ENCODE peak calls at places on chromosomes 5 and 9, in eight cellular contexts. T, I, U, O, P, E, J and B are unnamed samples.

GRCh38 chr9:36007309-36007708 is 29.4 kb upstream of the RECK start:
- DNase-seq in T (no peak), I (no peak), U (no peak), O (no peak), P (no peak), E (no peak), J (no peak), B (no peak)

GRCh38 chr5:111511174-111512025 is 935 bp downstream of the STARD4 start:
- DNase-seq in T (no peak), I (no peak), U (no peak), O (no peak), P (no peak), E (no peak), J (no peak), B (no peak)

GRCh38 chr5:160287378-160288051 is 24.8 kb downstream of the CCNJL start:
- DNase-seq in T (no peak), I (no peak), U (no peak), O (peak), P (no peak), E (no peak), J (peak), B (peak)

GRCh38 chr9:98854206-98854756 is 46.8 kb downstream of the GALNT12 start:
- DNase-seq in T (no peak), I (no peak), U (no peak), O (no peak), P (no peak), E (no peak), J (no peak), B (no peak)

GRCh38 chr5:18220631-18221030 is 586.4 kb downstream of the TAF11L14 start:
- DNase-seq in T (no peak), I (no peak), U (no peak), O (no peak), P (no peak), E (no peak), J (no peak), B (no peak)

GRCh38 chr5:154849791-154850201 is 607 bp downstream of the FAXDC2 start:
- DNase-seq in T (no peak), I (no peak), U (peak), O (no peak), P (no peak), E (no peak), J (no peak), B (no peak)

GRCh38 chr5:94830520-94830919 is 212.1 kb downstream of the SLF1 start:
- DNase-seq in T (peak), I (no peak), U (peak), O (no peak), P (no peak), E (no peak), J (no peak), B (peak)

GRCh38 chr5:95709967-95710650 is 21.0 kb upstream of the RHOBTB3 start:
- DNase-seq in T (peak), I (no peak), U (no peak), O (peak), P (peak), E (no peak), J (peak), B (peak)

GRCh38 chr5:1219768-1220100 is 5.4 kb upstream of the SLC6A18 start:
- DNase-seq in T (no peak), I (no peak), U (no peak), O (no peak), P (no peak), E (no peak), J (no peak), B (no peak)

GRCh38 chr9:31394040-31394473 is 990.4 kb upstream of the ACO1 start:
- DNase-seq in T (no peak), I (no peak), U (no peak), O (no peak), P (no peak), E (no peak), J (no peak), B (no peak)

GRCh38 chr5:80763873-80764647 is 109.3 kb upstream of the DHFR start:
- DNase-seq in T (no peak), I (no peak), U (no peak), O (no peak), P (no peak), E (no peak), J (no peak), B (no peak)

GRCh38 chr5:67493676-67494075 is 297.1 kb upstream of the CD180 start:
- DNase-seq in T (peak), I (no peak), U (peak), O (no peak), P (no peak), E (peak), J (no peak), B (peak)

GRCh38 chr5:171272996-171273970 is 35.8 kb upstream of the TLX3 start:
- DNase-seq in T (peak), I (no peak), U (peak), O (no peak), P (no peak), E (no peak), J (no peak), B (peak)

GRCh38 chr5:39187873-39188731 is 31.3 kb downstream of the FYB1 start:
- DNase-seq in T (no peak), I (no peak), U (no peak), O (no peak), P (no peak), E (no peak), J (no peak), B (no peak)

GRCh38 chr5:98779264-98779877 is 5.9 kb downstream of the RGMB start:
- DNase-seq in T (no peak), I (no peak), U (no peak), O (peak), P (no peak), E (no peak), J (no peak), B (no peak)

GRCh38 chr5:66415208-66415607 is 181.0 kb upstream of the MAST4 start:
- DNase-seq in T (peak), I (no peak), U (peak), O (no peak), P (no peak), E (no peak), J (no peak), B (no peak)

GRCh38 chr5:137446611-137447010 is 52.5 kb downstream of the SPOCK1 start:
- DNase-seq in T (no peak), I (no peak), U (no peak), O (no peak), P (no peak), E (no peak), J (no peak), B (no peak)

GRCh38 chr9:94887721-94888120 is 161.2 kb downstream of the AOPEP start:
- DNase-seq in T (no peak), I (no peak), U (no peak), O (no peak), P (no peak), E (peak), J (no peak), B (no peak)

GRCh38 chr5:92980491-92980890 is 600.5 kb downstream of the NR2F1-AS1 start:
- DNase-seq in T (no peak), I (no peak), U (no peak), O (no peak), P (no peak), E (no peak), J (no peak), B (no peak)

GRCh38 chr9:131346559-131346958 is 47.3 kb upstream of the PRRC2B start:
- DNase-seq in T (no peak), I (no peak), U (no peak), O (no peak), P (no peak), E (no peak), J (no peak), B (no peak)

GRCh38 chr9:117116084-117116483 is 298.8 kb downstream of the ASTN2 start:
- DNase-seq in T (no peak), I (peak), U (no peak), O (no peak), P (no peak), E (no peak), J (no peak), B (no peak)

GRCh38 chr5:66947458-66947857 is 249.1 kb downstream of the CD180 start:
- DNase-seq in T (no peak), I (no peak), U (no peak), O (no peak), P (no peak), E (no peak), J (no peak), B (no peak)

GRCh38 chr5:313806-314376 is 7.6 kb upstream of the AHRR start:
- DNase-seq in T (no peak), I (no peak), U (no peak), O (no peak), P (no peak), E (no peak), J (no peak), B (no peak)

GRCh38 chr5:1282139-1282992 is 12.5 kb downstream of the TERT start:
- DNase-seq in T (no peak), I (no peak), U (no peak), O (no peak), P (peak), E (peak), J (peak), B (no peak)

GRCh38 chr5:21919417-21920022 is 933.6 kb downstream of the CDH12 start:
- DNase-seq in T (peak), I (peak), U (peak), O (no peak), P (no peak), E (no peak), J (no peak), B (no peak)

GRCh38 chr5:155082401-155082800 is 68.8 kb downstream of the KIF4B start:
- DNase-seq in T (peak), I (no peak), U (no peak), O (no peak), P (no peak), E (no peak), J (no peak), B (no peak)

GRCh38 chr5:150155258-150156032 is at the start of gene PDGFRB:
- DNase-seq in T (no peak), I (no peak), U (no peak), O (peak), P (peak), E (peak), J (peak), B (peak)

GRCh38 chr9:92481029-92481633 is 1.2 kb downstream of the ASPN start:
- DNase-seq in T (no peak), I (no peak), U (no peak), O (no peak), P (no peak), E (no peak), J (no peak), B (no peak)

GRCh38 chr5:53568868-53569267 is 8.4 kb downstream of the NDUFS4 start:
- DNase-seq in T (no peak), I (no peak), U (no peak), O (no peak), P (no peak), E (no peak), J (no peak), B (no peak)

GRCh38 chr9:79390077-79390673 is 181.6 kb upstream of the TLE4 start:
- DNase-seq in T (no peak), I (no peak), U (no peak), O (no peak), P (no peak), E (no peak), J (no peak), B (no peak)

GRCh38 chr5:158811921-158812320 is 287.8 kb downstream of the EBF1 start:
- DNase-seq in T (no peak), I (no peak), U (no peak), O (no peak), P (no peak), E (no peak), J (no peak), B (no peak)

GRCh38 chr5:82352146-82352791 is 74.1 kb upstream of the RPS23 start:
- DNase-seq in T (no peak), I (no peak), U (no peak), O (no peak), P (no peak), E (no peak), J (no peak), B (no peak)

GRCh38 chr5:136511046-136511445 is 145.7 kb upstream of the TRPC7 start:
- DNase-seq in T (no peak), I (no peak), U (no peak), O (no peak), P (no peak), E (no peak), J (no peak), B (no peak)

GRCh38 chr5:104755806-104756205 is 1193.2 kb upstream of the NUDT12 start:
- DNase-seq in T (no peak), I (no peak), U (no peak), O (no peak), P (no peak), E (no peak), J (no peak), B (no peak)

GRCh38 chr5:95283022-95283615 is 1.8 kb downstream of the MCTP1 start:
- DNase-seq in T (no peak), I (no peak), U (no peak), O (no peak), P (no peak), E (no peak), J (no peak), B (no peak)

GRCh38 chr5:68771747-68772146 is 322.1 kb upstream of the SLC30A5 start:
- DNase-seq in T (no peak), I (no peak), U (no peak), O (no peak), P (no peak), E (no peak), J (no peak), B (no peak)

GRCh38 chr9:93569775-93570174 is 6.6 kb upstream of the PHF2 start:
- DNase-seq in T (no peak), I (no peak), U (peak), O (no peak), P (no peak), E (no peak), J (no peak), B (no peak)

GRCh38 chr9:21027295-21027694 is 4.1 kb downstream of the HACD4 start:
- DNase-seq in T (no peak), I (no peak), U (no peak), O (no peak), P (no peak), E (no peak), J (no peak), B (no peak)

DNA sequence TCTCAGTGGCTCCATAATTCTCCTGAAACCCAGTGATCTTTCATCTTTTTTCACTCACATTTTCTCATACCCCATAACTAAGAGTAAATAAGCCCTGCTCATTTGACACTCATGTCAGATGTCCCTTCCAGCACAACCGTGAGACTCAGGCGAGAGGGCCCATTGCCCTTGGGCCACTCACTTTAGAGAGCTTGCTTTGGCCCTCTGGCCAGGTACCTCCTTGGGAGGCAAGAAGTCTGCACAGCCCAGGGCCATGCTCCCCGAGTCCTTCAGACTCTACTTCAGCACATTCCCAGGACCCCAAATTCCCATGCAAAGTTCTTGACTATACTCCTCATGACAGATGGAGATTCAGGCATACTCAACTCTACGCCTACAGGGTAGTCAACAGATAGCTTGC is 33.6 kb downstream of the RFX3 start:
- DNase-seq in T (no peak), I (no peak), U (no peak), O (no peak), P (no peak), E (no peak), J (no peak), B (no peak)
- TF ChIP-seq POLR2A in T (no peak), I (no peak), U (no peak), O (no peak), P (no peak), E (no peak), J (no peak), B (no peak)

GRCh38 chr5:44426944-44427343 is 37.7 kb upstream of the FGF10 start:
- DNase-seq in T (no peak), I (no peak), U (no peak), O (no peak), P (no peak), E (no peak), J (no peak), B (no peak)
- TF ChIP-seq POLR2A in T (no peak), I (no peak), U (no peak), O (no peak), P (no peak), E (no peak), J (no peak), B (no peak)

GRCh38 chr5:134086215-134086942 is 28.1 kb upstream of the TCF7 start:
- DNase-seq in T (no peak), I (no peak), U (no peak), O (no peak), P (peak), E (no peak), J (no peak), B (no peak)
- TF ChIP-seq POLR2A in T (no peak), I (no peak), U (no peak), O (no peak), P (no peak), E (no peak), J (no peak), B (no peak)

DNA sequence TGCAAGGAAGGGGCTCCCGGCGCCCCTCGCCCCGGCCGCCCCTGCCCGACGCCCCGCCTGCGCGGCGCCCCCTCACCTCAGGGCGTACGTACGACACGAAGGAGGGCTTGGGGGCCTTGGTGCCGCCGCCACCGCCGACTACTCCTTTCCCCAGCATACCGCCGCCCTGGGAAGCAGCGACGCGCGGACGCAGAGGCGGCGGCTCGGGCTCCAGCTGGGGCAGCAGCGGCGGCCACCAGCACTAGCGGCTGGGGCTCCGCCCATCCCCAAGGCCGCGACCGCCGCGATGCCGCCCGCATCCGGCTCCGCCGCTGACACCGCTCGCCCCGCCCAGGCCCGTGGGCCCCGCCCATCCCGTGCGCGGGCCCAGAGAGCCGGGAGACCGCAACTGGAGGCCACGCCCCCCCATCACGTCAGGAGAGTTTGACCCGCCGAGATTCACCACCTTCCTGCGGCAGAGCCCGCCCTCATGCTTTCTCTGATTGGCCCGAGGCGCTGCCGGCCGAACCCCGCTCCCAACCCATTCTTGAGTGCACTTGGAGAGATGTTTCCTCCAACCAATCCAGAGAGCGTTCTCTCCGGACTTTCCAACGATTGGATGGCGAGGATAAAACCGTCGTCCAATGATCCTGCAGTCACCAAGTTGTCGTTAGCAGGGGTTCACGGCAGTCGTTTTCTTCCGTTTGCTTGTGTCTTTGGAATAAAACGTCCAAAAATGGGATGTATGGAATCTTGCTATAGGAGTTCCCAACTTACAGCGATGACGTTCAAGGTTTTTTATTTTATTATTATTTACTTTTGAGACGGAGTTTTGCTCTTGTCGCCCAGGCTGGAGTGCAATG is at the start of gene MTMR12:
- DNase-seq in T (peak), I (peak), U (peak), O (peak), P (peak), E (peak), J (peak), B (peak)
- TF ChIP-seq POLR2A in T (peak), I (peak), U (peak), O (peak), P (peak), E (no peak), J (peak), B (peak)

DNA sequence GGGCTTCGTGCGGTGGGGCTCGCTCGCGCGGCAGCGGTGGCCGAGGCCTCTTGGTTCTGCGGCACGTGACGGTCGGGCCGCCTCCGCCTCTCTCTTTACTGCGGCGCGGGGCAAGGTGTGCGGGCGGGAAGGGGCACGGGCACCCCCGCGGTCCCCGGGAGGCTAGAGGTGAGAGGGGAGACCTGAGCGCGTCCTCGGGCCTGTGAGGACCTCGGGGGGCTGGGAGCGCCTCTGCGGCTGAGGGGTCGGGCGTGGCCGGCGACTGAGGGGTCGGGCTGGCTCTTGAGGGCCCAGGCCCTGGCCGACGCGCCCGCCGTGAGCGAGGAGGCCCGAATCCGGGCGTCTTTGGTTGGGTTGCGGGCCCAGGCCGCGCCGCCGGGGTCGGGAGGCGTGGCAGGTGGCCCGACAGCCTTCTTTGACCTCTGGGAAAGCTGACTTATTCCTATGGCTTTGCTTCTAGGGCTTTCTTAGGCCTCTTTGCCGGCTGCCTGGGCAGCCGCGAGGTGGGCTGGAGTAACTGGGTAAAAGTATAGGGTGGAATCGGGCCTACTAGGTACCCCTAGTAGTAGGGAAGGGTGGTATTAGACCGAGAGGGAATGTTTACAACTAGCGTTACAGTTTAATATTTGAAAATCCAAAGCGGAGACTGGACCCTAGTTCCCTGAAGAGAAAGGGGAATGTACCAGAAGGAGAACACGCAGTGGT is at the start of gene CANX:
- DNase-seq in T (no peak), I (no peak), U (no peak), O (no peak), P (no peak), E (no peak), J (no peak), B (no peak)
- TF ChIP-seq POLR2A in T (peak), I (peak), U (peak), O (peak), P (peak), E (no peak), J (peak), B (peak)